ENCODE peak calls at places on chromosomes 2 and 18, in eight cellular contexts. One of them, this sample, is unnamed.

GRCh38 chr2:27667439-27667838 is 3.8 kb downstream of the SLC4A1AP start:
- DNase-seq in HCT116: no peak
- DNase-seq in GM23338: no peak
- DNase-seq in hepatocyte: no peak
- DNase-seq in PC-9: no peak
- DNase-seq in SK-N-SH: no peak
- DNase-seq in GM23248: no peak
- DNase-seq in OCI-LY7: no peak
- DNase-seq in this sample: no peak

GRCh38 chr2:95361216-95361980 is 41.1 kb upstream of the FAHD2A start:
- DNase-seq in HCT116: no peak
- DNase-seq in PC-9: no peak
- DNase-seq in GM23248: no peak
- DNase-seq in GM23338: no peak
- DNase-seq in SK-N-SH: no peak
- DNase-seq in hepatocyte: no peak
- DNase-seq in OCI-LY7: no peak
- DNase-seq in this sample: no peak

GRCh38 chr2:37912056-37912455 is 13.0 kb upstream of the RMDN2 start:
- DNase-seq in GM23338: no peak
- DNase-seq in SK-N-SH: no peak
- DNase-seq in HCT116: no peak
- DNase-seq in hepatocyte: no peak
- DNase-seq in OCI-LY7: no peak
- DNase-seq in GM23248: peak; percentile 62
- DNase-seq in PC-9: no peak
- DNase-seq in this sample: peak; percentile 11

GRCh38 chr2:33247325-33247724 is 229.1 kb upstream of the RASGRP3 start:
- DNase-seq in HCT116: no peak
- DNase-seq in SK-N-SH: no peak
- DNase-seq in OCI-LY7: no peak
- DNase-seq in GM23338: no peak
- DNase-seq in GM23248: peak; percentile 10
- DNase-seq in PC-9: no peak
- DNase-seq in hepatocyte: no peak
- DNase-seq in this sample: no peak

GRCh38 chr2:190533968-190534309 is 583 bp downstream of the NEMP2 start:
- DNase-seq in hepatocyte: peak; percentile 43
- DNase-seq in SK-N-SH: no peak
- DNase-seq in GM23338: no peak
- DNase-seq in HCT116: no peak
- DNase-seq in GM23248: no peak
- DNase-seq in PC-9: no peak
- DNase-seq in OCI-LY7: peak; percentile 71
- DNase-seq in this sample: no peak

GRCh38 chr2:105432749-105433148 is 33.9 kb upstream of the FHL2 start:
- DNase-seq in GM23248: peak; percentile 36
- DNase-seq in OCI-LY7: no peak
- DNase-seq in hepatocyte: no peak
- DNase-seq in HCT116: no peak
- DNase-seq in PC-9: no peak
- DNase-seq in SK-N-SH: no peak
- DNase-seq in GM23338: no peak
- DNase-seq in this sample: no peak

GRCh38 chr18:12308386-12309100 is 502 bp downstream of the TUBB6 start:
- DNase-seq in OCI-LY7: no peak
- DNase-seq in GM23248: peak; percentile 99
- DNase-seq in HCT116: no peak
- DNase-seq in PC-9: peak; percentile 37
- DNase-seq in SK-N-SH: peak; percentile 76
- DNase-seq in GM23338: peak; percentile 83
- DNase-seq in hepatocyte: peak; percentile 91
- DNase-seq in this sample: peak; percentile 81

GRCh38 chr2:7857904-7858303 is 824.0 kb upstream of the ID2 start:
- DNase-seq in GM23338: no peak
- DNase-seq in GM23248: peak; percentile 90
- DNase-seq in hepatocyte: no peak
- DNase-seq in HCT116: no peak
- DNase-seq in OCI-LY7: no peak
- DNase-seq in SK-N-SH: no peak
- DNase-seq in PC-9: no peak
- DNase-seq in this sample: peak; percentile 22

GRCh38 chr2:127857494-127857818 is 499 bp downstream of the POLR2D start:
- DNase-seq in HCT116: no peak
- DNase-seq in hepatocyte: peak; percentile 17
- DNase-seq in SK-N-SH: peak; percentile 52
- DNase-seq in OCI-LY7: peak; percentile 67
- DNase-seq in PC-9: no peak
- DNase-seq in GM23338: peak; percentile 57
- DNase-seq in GM23248: no peak
- DNase-seq in this sample: no peak

GRCh38 chr2:157900684-157901083 is 24.6 kb upstream of the ACVR1 start:
- DNase-seq in GM23338: no peak
- DNase-seq in HCT116: no peak
- DNase-seq in GM23248: no peak
- DNase-seq in OCI-LY7: no peak
- DNase-seq in PC-9: no peak
- DNase-seq in hepatocyte: no peak
- DNase-seq in SK-N-SH: no peak
- DNase-seq in this sample: no peak

GRCh38 chr2:237256845-237257244 is 157.1 kb downstream of the COL6A3 start:
- DNase-seq in hepatocyte: peak; percentile 40
- DNase-seq in PC-9: no peak
- DNase-seq in OCI-LY7: no peak
- DNase-seq in GM23338: no peak
- DNase-seq in HCT116: no peak
- DNase-seq in GM23248: peak; percentile 91
- DNase-seq in SK-N-SH: no peak
- DNase-seq in this sample: peak; percentile 51

GRCh38 chr2:37858197-37858711 is 66.8 kb upstream of the RMDN2 start:
- DNase-seq in GM23248: peak; percentile 83
- DNase-seq in hepatocyte: no peak
- DNase-seq in HCT116: no peak
- DNase-seq in OCI-LY7: no peak
- DNase-seq in PC-9: no peak
- DNase-seq in SK-N-SH: no peak
- DNase-seq in GM23338: no peak
- DNase-seq in this sample: no peak

GRCh38 chr2:136248242-136248641 is 130.3 kb upstream of the CXCR4 start:
- DNase-seq in HCT116: peak; percentile 41
- DNase-seq in PC-9: no peak
- DNase-seq in GM23338: no peak
- DNase-seq in OCI-LY7: no peak
- DNase-seq in GM23248: peak; percentile 30
- DNase-seq in SK-N-SH: no peak
- DNase-seq in hepatocyte: peak; percentile 27
- DNase-seq in this sample: peak; percentile 38

GRCh38 chr2:47031909-47032668 is 116.5 kb upstream of the MCFD2 start:
- DNase-seq in GM23248: peak; percentile 26
- DNase-seq in PC-9: peak; percentile 98
- DNase-seq in GM23338: no peak
- DNase-seq in OCI-LY7: no peak
- DNase-seq in SK-N-SH: no peak
- DNase-seq in HCT116: no peak
- DNase-seq in hepatocyte: peak; percentile 44
- DNase-seq in this sample: peak; percentile 10

GRCh38 chr2:73776869-73777519 is 2.9 kb downstream of the DUSP11 start:
- DNase-seq in GM23248: peak; percentile 62
- DNase-seq in OCI-LY7: no peak
- DNase-seq in PC-9: peak; percentile 27
- DNase-seq in hepatocyte: no peak
- DNase-seq in SK-N-SH: no peak
- DNase-seq in GM23338: no peak
- DNase-seq in HCT116: no peak
- DNase-seq in this sample: peak; percentile 34

GRCh38 chr2:238136820-238137537 is 1.5 kb upstream of the KLHL30 start:
- DNase-seq in GM23338: no peak
- DNase-seq in GM23248: peak; percentile 72
- DNase-seq in PC-9: peak; percentile 73
- DNase-seq in SK-N-SH: no peak
- DNase-seq in hepatocyte: no peak
- DNase-seq in OCI-LY7: no peak
- DNase-seq in HCT116: no peak
- DNase-seq in this sample: no peak

GRCh38 chr2:106575955-106576354 is 88.8 kb downstream of the CD8B2 start:
- DNase-seq in hepatocyte: peak; percentile 56
- DNase-seq in HCT116: no peak
- DNase-seq in GM23338: peak; percentile 67
- DNase-seq in GM23248: peak; percentile 67
- DNase-seq in PC-9: no peak
- DNase-seq in SK-N-SH: peak; percentile 64
- DNase-seq in OCI-LY7: no peak
- DNase-seq in this sample: no peak

DNA sequence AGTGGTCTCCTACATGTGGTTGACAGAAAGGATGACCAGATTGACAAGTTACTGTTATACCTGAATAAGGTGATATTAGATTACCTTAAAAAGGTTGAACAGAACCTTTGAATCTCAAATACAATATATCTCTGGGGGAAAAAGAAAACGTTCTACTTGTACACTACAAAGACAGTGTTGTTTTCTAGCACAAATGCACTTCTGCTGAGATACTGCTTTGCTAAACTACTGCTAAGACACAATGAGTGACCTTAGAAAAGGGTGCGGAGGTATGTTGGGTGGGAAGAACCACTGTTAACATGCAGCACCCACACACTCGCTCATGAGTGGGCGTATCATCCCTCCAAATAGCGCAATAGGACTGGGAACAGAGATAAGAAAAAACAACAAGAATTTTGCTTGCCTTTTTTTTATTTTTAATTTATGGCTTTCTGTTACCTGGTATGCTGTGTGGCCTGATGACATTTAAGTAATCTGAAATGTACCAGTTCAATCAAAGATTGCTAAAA is 6.1 kb downstream of the BCL2 start:
- DNase-seq in GM23248: no peak
- DNase-seq in PC-9: no peak
- DNase-seq in OCI-LY7: no peak
- DNase-seq in GM23338: no peak
- DNase-seq in hepatocyte: no peak
- DNase-seq in SK-N-SH: no peak
- DNase-seq in HCT116: no peak
- DNase-seq in this sample: no peak
- H3K4me1 ChIP-seq in GM23248: peaks cover 1% of the 10 kb centered on the region
- H3K4me1 ChIP-seq in PC-9: peaks cover 8% of the 10 kb centered on the region
- H3K4me1 ChIP-seq in OCI-LY7: peaks cover under 1% of the 10 kb centered on the region
- H3K4me1 ChIP-seq in GM23338: peaks cover 10% of the 10 kb centered on the region
- H3K4me1 ChIP-seq in hepatocyte: peaks cover 8% of the 10 kb centered on the region
- H3K4me1 ChIP-seq in SK-N-SH: peaks cover 4% of the 10 kb centered on the region
- H3K4me1 ChIP-seq in HCT116: no peaks in the 10 kb centered on the region
- H3K4me1 ChIP-seq in this sample: peaks cover 15% of the 10 kb centered on the region

DNA sequence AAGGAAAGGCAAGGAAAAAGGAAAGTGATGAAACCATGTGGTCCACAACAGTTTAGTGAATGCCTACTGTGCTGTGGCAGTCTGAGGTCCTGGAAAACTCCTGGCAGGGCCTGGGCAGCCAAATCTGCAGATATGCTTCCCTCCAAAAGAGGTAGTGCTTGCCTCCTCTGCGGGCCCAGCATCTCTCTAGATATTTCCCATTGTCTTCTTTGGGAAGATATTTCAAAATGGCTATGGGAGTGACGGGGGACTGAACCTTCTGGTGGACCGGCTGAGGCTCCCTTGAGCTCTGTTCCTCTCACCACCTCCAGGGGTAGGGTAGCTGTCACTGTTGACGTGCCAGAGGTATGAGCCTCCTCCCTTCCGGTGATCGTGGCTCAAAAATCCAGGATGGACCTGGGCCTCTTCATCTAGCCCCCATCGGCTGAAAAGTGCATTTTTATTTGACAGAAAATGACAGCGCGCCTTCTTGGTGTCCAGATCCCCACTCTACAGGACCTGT is 9.2 kb upstream of the PAX3 start:
- DNase-seq in OCI-LY7: no peak
- DNase-seq in GM23338: no peak
- DNase-seq in HCT116: no peak
- DNase-seq in GM23248: no peak
- DNase-seq in hepatocyte: no peak
- DNase-seq in PC-9: no peak
- DNase-seq in SK-N-SH: no peak
- DNase-seq in this sample: no peak
- H3K9me2 ChIP-seq in OCI-LY7: no peaks in the 10 kb centered on the region
- H3K9me2 ChIP-seq in GM23338: no peaks in the 10 kb centered on the region
- H3K9me2 ChIP-seq in HCT116: no peaks in the 10 kb centered on the region
- H3K9me2 ChIP-seq in GM23248: no peaks in the 10 kb centered on the region
- H3K9me2 ChIP-seq in hepatocyte: no peaks in the 10 kb centered on the region
- H3K9me2 ChIP-seq in PC-9: no peaks in the 10 kb centered on the region
- H3K9me2 ChIP-seq in SK-N-SH: no peaks in the 10 kb centered on the region
- H3K9me2 ChIP-seq in this sample: no peaks in the 10 kb centered on the region

GRCh38 chr2:42118759-42119569 is 50.2 kb upstream of the EML4 start:
- DNase-seq in GM23338: no peak
- DNase-seq in hepatocyte: no peak
- DNase-seq in OCI-LY7: no peak
- DNase-seq in GM23248: no peak
- DNase-seq in PC-9: no peak
- DNase-seq in HCT116: no peak
- DNase-seq in SK-N-SH: no peak
- DNase-seq in this sample: no peak
- H3K4me3 ChIP-seq in GM23338: no peak overlapping the region
- H3K4me3 ChIP-seq in hepatocyte: no peak overlapping the region
- H3K4me3 ChIP-seq in OCI-LY7: peak overlapping the region; percentile 21
- H3K4me3 ChIP-seq in GM23248: no peak overlapping the region
- H3K4me3 ChIP-seq in PC-9: no peak overlapping the region
- H3K4me3 ChIP-seq in HCT116: no peak overlapping the region
- H3K4me3 ChIP-seq in SK-N-SH: no peak overlapping the region
- H3K4me3 ChIP-seq in this sample: no peak overlapping the region

GRCh38 chr2:152399003-152399402 is 64.0 kb downstream of the FMNL2 start:
- DNase-seq in PC-9: no peak
- DNase-seq in SK-N-SH: no peak
- DNase-seq in OCI-LY7: no peak
- DNase-seq in GM23338: no peak
- DNase-seq in HCT116: no peak
- DNase-seq in GM23248: no peak
- DNase-seq in hepatocyte: no peak
- DNase-seq in this sample: no peak
- H3K4me1 ChIP-seq in PC-9: peaks cover 17% of the 10 kb centered on the region
- H3K4me1 ChIP-seq in SK-N-SH: peaks cover 30% of the 10 kb centered on the region
- H3K4me1 ChIP-seq in OCI-LY7: no peaks in the 10 kb centered on the region
- H3K4me1 ChIP-seq in GM23338: peaks cover 26% of the 10 kb centered on the region
- H3K4me1 ChIP-seq in HCT116: peaks cover 33% of the 10 kb centered on the region
- H3K4me1 ChIP-seq in GM23248: peaks cover 41% of the 10 kb centered on the region
- H3K4me1 ChIP-seq in hepatocyte: peaks cover 5% of the 10 kb centered on the region
- H3K4me1 ChIP-seq in this sample: peaks cover 5% of the 10 kb centered on the region

DNA sequence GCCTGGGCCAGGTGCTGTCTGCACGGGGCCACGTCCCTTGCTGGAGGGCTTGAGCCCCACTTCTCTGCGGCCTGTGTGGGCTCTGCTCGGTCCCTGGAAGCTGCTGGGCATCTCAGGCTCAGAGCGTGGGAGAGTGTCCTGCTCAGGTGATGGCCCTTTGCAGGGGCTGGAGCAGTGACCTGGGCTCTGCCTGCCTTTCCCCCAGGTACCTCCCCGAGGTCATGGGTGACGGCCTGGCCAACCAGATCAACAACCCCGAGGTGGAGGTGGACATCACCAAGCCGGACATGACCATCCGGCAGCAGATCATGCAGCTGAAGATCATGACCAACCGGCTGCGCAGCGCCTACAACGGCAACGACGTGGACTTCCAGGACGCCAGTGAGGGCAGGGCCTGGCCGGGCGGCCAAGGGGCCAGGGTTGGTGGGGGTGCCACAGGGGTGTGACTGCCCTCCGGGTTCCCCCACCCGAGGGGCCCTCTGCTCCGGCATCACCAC is 29.9 kb downstream of the GPC1 start:
- DNase-seq in OCI-LY7: no peak
- DNase-seq in GM23338: no peak
- DNase-seq in GM23248: no peak
- DNase-seq in HCT116: no peak
- DNase-seq in PC-9: no peak
- DNase-seq in hepatocyte: no peak
- DNase-seq in SK-N-SH: no peak
- DNase-seq in this sample: no peak
- H3K9me2 ChIP-seq in OCI-LY7: no peaks in the 10 kb centered on the region
- H3K9me2 ChIP-seq in GM23338: no peaks in the 10 kb centered on the region
- H3K9me2 ChIP-seq in GM23248: no peaks in the 10 kb centered on the region
- H3K9me2 ChIP-seq in HCT116: no peaks in the 10 kb centered on the region
- H3K9me2 ChIP-seq in PC-9: no peaks in the 10 kb centered on the region
- H3K9me2 ChIP-seq in hepatocyte: no peaks in the 10 kb centered on the region
- H3K9me2 ChIP-seq in SK-N-SH: no peaks in the 10 kb centered on the region
- H3K9me2 ChIP-seq in this sample: no peaks in the 10 kb centered on the region

This sample was measured in PC-3.